ENCODE peak calls at places on chromosomes 16 and 17, in eight cellular contexts. Y is neuronal stem cell; A is ovary; L is mammary epithelial cell; R is hepatocyte; D is CD4-positive, CD25-positive, alpha-beta regulatory T cell; T is GM12878; W is HAP-1. U is an unnamed sample. For H3K4me1, the result is how much of the 10 kb centered on the place peaks cover.

GRCh38 chr16:88772871-88773811 is 11.9 kb downstream of the PIEZO1 start:
- DNase-seq in W (no peak), Y (no peak), D (no peak), L (peak), A (peak), T (no peak), R (peak), U (no peak)

GRCh38 chr17:83081561-83082201 is 2.3 kb downstream of the METRNL start:
- DNase-seq in D (no peak), L (no peak), W (no peak), T (no peak), R (peak), Y (no peak), A (no peak), U (no peak)

GRCh38 chr17:29154516-29155234 is 25.5 kb downstream of the MYO18A start:
- DNase-seq in D (no peak), T (no peak), W (no peak), L (no peak), Y (no peak), A (no peak), R (no peak), U (no peak)

GRCh38 chr17:42183741-42184711 is 1.2 kb downstream of the HCRT start:
- DNase-seq in W (peak), T (peak), R (peak), D (peak), A (peak), L (peak), Y (peak), U (peak)

GRCh38 chr16:55526448-55526847 is 17.6 kb downstream of the LPCAT2 start:
- DNase-seq in T (no peak), R (no peak), W (no peak), L (peak), Y (no peak), A (no peak), D (no peak), U (no peak)

GRCh38 chr16:77955127-77955526 is 67.2 kb upstream of the CLEC3A start:
- DNase-seq in D (no peak), A (no peak), L (no peak), T (no peak), Y (no peak), R (no peak), W (no peak), U (no peak)

GRCh38 chr17:80596760-80597608 is 52.3 kb downstream of the RPTOR start:
- DNase-seq in Y (no peak), A (no peak), T (no peak), W (no peak), L (peak), R (no peak), D (no peak), U (no peak)

GRCh38 chr17:45229681-45230409 is 8.2 kb downstream of the FMNL1 start:
- DNase-seq in W (no peak), D (no peak), R (no peak), L (no peak), Y (no peak), A (no peak), T (no peak), U (no peak)

GRCh38 chr16:85750827-85751641 is at the start of gene C16orf74:
- DNase-seq in W (peak), R (peak), T (no peak), D (no peak), L (peak), A (peak), Y (no peak), U (no peak)

GRCh38 chr17:50893183-50893993 is 27.2 kb upstream of the TOB1 start:
- DNase-seq in T (no peak), A (no peak), L (peak), Y (no peak), D (no peak), W (no peak), R (no peak), U (no peak)

GRCh38 chr16:89314357-89314756 is 96.9 kb downstream of the ZNF778 start:
- DNase-seq in R (no peak), Y (no peak), D (peak), L (no peak), A (no peak), W (no peak), T (no peak), U (no peak)

GRCh38 chr16:85137323-85138072 is 25.2 kb upstream of the CIBAR2 start:
- DNase-seq in R (peak), Y (no peak), A (peak), D (no peak), T (no peak), L (no peak), W (no peak), U (no peak)

GRCh38 chr17:78618264-78619066 is 41.3 kb upstream of the DNAH17 start:
- DNase-seq in D (no peak), A (no peak), Y (no peak), W (no peak), R (no peak), L (no peak), T (no peak), U (no peak)

GRCh38 chr16:84959045-84959576 is 52.2 kb downstream of the ZDHHC7 start:
- DNase-seq in D (no peak), L (no peak), R (no peak), Y (no peak), A (no peak), T (no peak), W (no peak), U (no peak)

GRCh38 chr16:58264961-58265479 is 29.8 kb downstream of the PRSS54 start:
- DNase-seq in T (no peak), R (peak), A (no peak), W (no peak), D (no peak), L (peak), Y (no peak), U (no peak)

GRCh38 chr17:42399948-42400843 is 12.0 kb upstream of the STAT3 start:
- DNase-seq in W (peak), L (no peak), T (no peak), R (peak), A (no peak), Y (no peak), D (no peak), U (no peak)

DNA sequence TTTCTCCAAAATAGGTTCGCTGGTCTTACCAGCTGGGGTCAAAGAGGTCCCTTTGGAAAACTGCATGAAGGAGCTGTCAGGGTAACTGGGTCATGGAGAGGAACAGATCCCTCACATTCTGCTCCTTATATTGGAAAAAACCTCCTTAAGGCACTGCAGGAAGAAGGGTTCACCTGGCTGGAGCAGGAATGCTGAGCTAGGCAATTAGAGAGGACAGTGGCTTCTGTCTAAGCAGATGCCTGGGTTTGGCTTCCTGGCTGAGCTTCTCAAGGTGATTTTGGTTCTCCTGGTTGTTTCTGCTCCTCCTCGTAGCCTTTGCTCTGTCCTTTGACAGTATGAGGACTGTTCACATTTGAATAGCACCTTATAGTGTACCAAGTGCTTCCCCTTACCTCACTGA is 19.6 kb downstream of the ITGB3 start:
- DNase-seq in D (no peak), W (no peak), R (no peak), T (no peak), Y (no peak), A (no peak), L (no peak), U (no peak)
- H3K4me1 ChIP-seq in D (under half), W (under half), R (under half), T (under half), Y (under half), A (under half), L (under half), U (under half)

GRCh38 chr16:19382887-19383816 is 34.5 kb upstream of the TMC5 start:
- DNase-seq in A (no peak), D (no peak), T (no peak), R (peak), L (no peak), W (peak), Y (no peak), U (no peak)

GRCh38 chr16:19386555-19386954 is 31.1 kb upstream of the TMC5 start:
- DNase-seq in T (no peak), D (no peak), R (peak), W (no peak), L (no peak), Y (no peak), A (no peak), U (no peak)

GRCh38 chr16:19380316-19380715 is 37.4 kb upstream of the TMC5 start:
- DNase-seq in A (no peak), Y (no peak), L (no peak), D (no peak), W (no peak), R (no peak), T (no peak), U (no peak)

GRCh38 chr16:19382084-19382801 is 35.4 kb upstream of the TMC5 start:
- DNase-seq in A (no peak), D (no peak), T (no peak), W (no peak), Y (no peak), R (peak), L (no peak), U (no peak)

GRCh38 chr16:19384656-19385055 is 33.0 kb upstream of the TMC5 start:
- DNase-seq in L (peak), Y (no peak), A (no peak), W (no peak), R (no peak), T (no peak), D (no peak), U (no peak)
- H3K4me3 ChIP-seq in L (no peak), Y (no peak), A (no peak), W (no peak), R (no peak), T (no peak), D (no peak), U (no peak)

GRCh38 chr17:64329571-64329970 is 61.1 kb downstream of the PECAM1 start:
- DNase-seq in Y (no peak), R (no peak), D (no peak), T (no peak), L (no peak), W (no peak), A (no peak), U (no peak)

GRCh38 chr17:64332502-64332901 is 58.2 kb downstream of the PECAM1 start:
- DNase-seq in L (no peak), A (no peak), T (no peak), D (no peak), Y (no peak), R (no peak), W (no peak), U (no peak)

GRCh38 chr17:64331366-64331765 is 59.3 kb downstream of the PECAM1 start:
- DNase-seq in T (no peak), A (no peak), D (no peak), W (no peak), L (no peak), R (no peak), Y (no peak), U (no peak)

GRCh38 chr17:64334851-64335250 is 55.8 kb downstream of the PECAM1 start:
- DNase-seq in W (no peak), L (no peak), T (no peak), Y (no peak), A (no peak), R (no peak), D (no peak), U (no peak)

DNA sequence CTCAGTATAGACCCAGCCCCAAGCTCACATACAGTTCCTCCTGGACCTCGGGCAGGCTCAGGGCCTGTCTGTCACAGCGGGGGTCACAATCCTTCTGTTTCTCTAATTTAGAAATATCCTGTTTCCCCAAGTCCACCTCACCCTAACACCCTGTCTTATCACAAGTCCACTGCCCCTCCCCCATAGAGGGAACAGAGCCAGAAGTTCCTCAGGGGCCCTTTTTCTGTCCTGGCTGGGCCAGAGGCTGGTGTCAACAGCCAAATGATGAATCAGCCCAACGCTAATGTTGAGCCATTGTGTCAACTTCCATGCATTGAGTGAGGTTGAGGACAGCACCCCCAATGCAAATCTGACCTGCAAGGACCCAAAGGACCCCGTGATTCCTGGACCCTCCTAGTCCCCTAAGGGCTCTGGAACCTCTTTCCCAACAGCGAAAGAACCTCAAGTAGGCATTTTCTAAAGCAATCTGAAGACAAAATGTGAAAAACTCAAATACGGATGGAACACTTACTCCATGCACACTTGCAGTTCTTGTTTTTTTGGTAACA is 58.6 kb downstream of the PECAM1 start:
- DNase-seq in Y (no peak), W (no peak), T (no peak), A (no peak), D (no peak), R (no peak), L (no peak), U (no peak)
- H3K4me1 ChIP-seq in Y (under half), W (under half), T (under half), A (under half), D (under half), R (under half), L (under half), U (under half)

DNA sequence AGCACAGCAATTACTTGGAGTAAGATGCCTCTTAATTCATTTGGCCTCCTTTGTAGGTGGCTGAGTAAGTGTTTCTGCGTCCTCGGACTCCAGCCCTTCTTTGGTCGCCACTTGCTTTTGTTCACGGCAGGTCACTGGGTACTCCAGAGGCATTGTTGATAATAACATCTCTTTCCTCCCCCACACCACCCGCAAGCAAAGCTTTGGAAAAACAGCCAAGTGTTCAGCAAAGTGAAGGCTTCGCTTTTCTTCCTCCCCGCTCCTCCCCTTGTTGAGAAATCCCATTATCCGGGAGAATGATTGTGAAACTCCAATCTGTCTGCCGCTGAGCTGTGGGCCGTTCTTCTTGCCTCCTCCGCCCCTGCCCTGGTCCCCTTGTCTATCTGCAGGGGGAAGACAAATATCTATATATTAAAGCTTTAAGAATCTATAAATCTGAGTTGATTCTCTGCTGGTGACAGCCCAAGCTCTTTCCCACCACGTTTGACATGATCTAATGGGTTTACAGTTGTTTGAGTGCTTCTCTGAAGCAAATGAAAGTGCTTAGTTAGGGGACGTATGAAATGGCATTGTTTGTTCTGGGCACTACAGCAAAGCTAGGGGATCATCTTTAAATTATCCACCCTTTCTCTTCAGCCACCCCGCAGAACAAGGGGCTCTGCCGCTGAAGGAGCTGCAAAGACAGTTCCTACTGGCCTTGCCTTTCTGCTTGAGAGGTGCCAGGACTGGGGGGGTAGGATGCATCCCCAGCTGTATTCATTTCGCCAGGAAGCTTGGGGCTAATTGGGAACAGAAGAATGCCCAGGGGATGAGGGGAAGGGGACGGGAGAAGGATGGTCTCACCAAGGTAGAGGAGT is 167.1 kb downstream of the CCDC182 start:
- DNase-seq in T (no peak), A (peak), D (no peak), Y (peak), R (peak), L (peak), W (peak), U (no peak)
- H3K4me3 ChIP-seq in T (no peak), A (peak), D (no peak), Y (no peak), R (no peak), L (peak), W (peak), U (no peak)

GRCh38 chr17:39927928-39928867 is 666 bp downstream of the LRRC3C start:
- DNase-seq in L (no peak), Y (no peak), D (no peak), W (peak), T (no peak), A (peak), R (peak), U (no peak)
- H3K4me1 ChIP-seq in L (under half), Y (under half), D (under half), W (under half), T (under half), A (under half), R (under half), U (under half)

U was measured in NT2/D1.